ENCODE peak calls at places on chromosomes 11 and 22, in five cellular contexts. One of them, this sample, is unnamed.

GRCh38 chr11:279966-280761 is 2.0 kb downstream of the NLRP6 start:
- DNase-seq in AG04450: no peak
- DNase-seq in smooth muscle cell of the brain vasculature: no peak
- DNase-seq in endothelial cell: peak
- DNase-seq in stimulated activated CD4-positive, alpha-beta T cell treated with anti-CD3 and anti-CD28 coated beads, Interleukin-2, amount 100 ng/mL, for 4 hours: no peak
- DNase-seq in this sample: no peak

GRCh38 chr11:121652982-121653381 is 200.2 kb upstream of the SORL1-AS1 start:
- DNase-seq in endothelial cell: peak
- DNase-seq in smooth muscle cell of the brain vasculature: no peak
- DNase-seq in AG04450: no peak
- DNase-seq in stimulated activated CD4-positive, alpha-beta T cell treated with anti-CD3 and anti-CD28 coated beads, Interleukin-2, amount 100 ng/mL, for 4 hours: no peak
- DNase-seq in this sample: no peak

GRCh38 chr22:23212061-23213030 is 32.0 kb downstream of the BCR start:
- DNase-seq in stimulated activated CD4-positive, alpha-beta T cell treated with anti-CD3 and anti-CD28 coated beads, Interleukin-2, amount 100 ng/mL, for 4 hours: no peak
- DNase-seq in AG04450: no peak
- DNase-seq in smooth muscle cell of the brain vasculature: no peak
- DNase-seq in endothelial cell: no peak
- DNase-seq in this sample: no peak

GRCh38 chr22:47225080-47225930 is 462.9 kb downstream of the TBC1D22A start:
- DNase-seq in endothelial cell: no peak
- DNase-seq in smooth muscle cell of the brain vasculature: no peak
- DNase-seq in AG04450: no peak
- DNase-seq in stimulated activated CD4-positive, alpha-beta T cell treated with anti-CD3 and anti-CD28 coated beads, Interleukin-2, amount 100 ng/mL, for 4 hours: no peak
- DNase-seq in this sample: no peak

GRCh38 chr11:69129647-69130046 is 26.1 kb upstream of the SMIM38 start:
- DNase-seq in smooth muscle cell of the brain vasculature: no peak
- DNase-seq in stimulated activated CD4-positive, alpha-beta T cell treated with anti-CD3 and anti-CD28 coated beads, Interleukin-2, amount 100 ng/mL, for 4 hours: no peak
- DNase-seq in AG04450: no peak
- DNase-seq in endothelial cell: no peak
- DNase-seq in this sample: no peak

GRCh38 chr11:108472681-108473080 is 5.4 kb upstream of the C11orf65 start:
- DNase-seq in AG04450: no peak
- DNase-seq in endothelial cell: no peak
- DNase-seq in smooth muscle cell of the brain vasculature: no peak
- DNase-seq in stimulated activated CD4-positive, alpha-beta T cell treated with anti-CD3 and anti-CD28 coated beads, Interleukin-2, amount 100 ng/mL, for 4 hours: no peak
- DNase-seq in this sample: no peak

GRCh38 chr11:80967649-80968048 is 1526.8 kb upstream of the TENM4 start:
- DNase-seq in smooth muscle cell of the brain vasculature: no peak
- DNase-seq in endothelial cell: no peak
- DNase-seq in AG04450: no peak
- DNase-seq in stimulated activated CD4-positive, alpha-beta T cell treated with anti-CD3 and anti-CD28 coated beads, Interleukin-2, amount 100 ng/mL, for 4 hours: no peak
- DNase-seq in this sample: no peak

GRCh38 chr11:78927511-78927910 is 352.8 kb upstream of the NARS2 start:
- DNase-seq in AG04450: no peak
- DNase-seq in endothelial cell: no peak
- DNase-seq in stimulated activated CD4-positive, alpha-beta T cell treated with anti-CD3 and anti-CD28 coated beads, Interleukin-2, amount 100 ng/mL, for 4 hours: no peak
- DNase-seq in smooth muscle cell of the brain vasculature: no peak
- DNase-seq in this sample: no peak

GRCh38 chr22:29716814-29717213 is 3.0 kb upstream of the CABP7 start:
- DNase-seq in smooth muscle cell of the brain vasculature: peak
- DNase-seq in endothelial cell: peak
- DNase-seq in stimulated activated CD4-positive, alpha-beta T cell treated with anti-CD3 and anti-CD28 coated beads, Interleukin-2, amount 100 ng/mL, for 4 hours: no peak
- DNase-seq in AG04450: peak
- DNase-seq in this sample: no peak

GRCh38 chr22:47654922-47655451 is 892.5 kb downstream of the TBC1D22A start:
- DNase-seq in stimulated activated CD4-positive, alpha-beta T cell treated with anti-CD3 and anti-CD28 coated beads, Interleukin-2, amount 100 ng/mL, for 4 hours: no peak
- DNase-seq in AG04450: no peak
- DNase-seq in endothelial cell: no peak
- DNase-seq in smooth muscle cell of the brain vasculature: no peak
- DNase-seq in this sample: no peak

GRCh38 chr11:124483422-124483821 is 37.9 kb upstream of the OR8B8 start:
- DNase-seq in endothelial cell: no peak
- DNase-seq in smooth muscle cell of the brain vasculature: no peak
- DNase-seq in AG04450: no peak
- DNase-seq in stimulated activated CD4-positive, alpha-beta T cell treated with anti-CD3 and anti-CD28 coated beads, Interleukin-2, amount 100 ng/mL, for 4 hours: no peak
- DNase-seq in this sample: no peak

GRCh38 chr11:105811242-105811641 is 201.4 kb downstream of the GRIA4 start:
- DNase-seq in smooth muscle cell of the brain vasculature: no peak
- DNase-seq in AG04450: no peak
- DNase-seq in endothelial cell: no peak
- DNase-seq in stimulated activated CD4-positive, alpha-beta T cell treated with anti-CD3 and anti-CD28 coated beads, Interleukin-2, amount 100 ng/mL, for 4 hours: no peak
- DNase-seq in this sample: no peak

GRCh38 chr22:45469573-45470383 is 32.9 kb upstream of the FBLN1 start:
- DNase-seq in stimulated activated CD4-positive, alpha-beta T cell treated with anti-CD3 and anti-CD28 coated beads, Interleukin-2, amount 100 ng/mL, for 4 hours: no peak
- DNase-seq in smooth muscle cell of the brain vasculature: no peak
- DNase-seq in AG04450: no peak
- DNase-seq in endothelial cell: no peak
- DNase-seq in this sample: no peak